ENCODE peak calls at places on chromosome 13, in eight cellular contexts. One of them, this sample, is unnamed.

GRCh38 chr13:27960362-27961226 is 8.5 kb downstream of the CDX2 start:
- DNase-seq in C1 segment of cervical spinal cord: no peak
- DNase-seq in NCI-H748 treated with DMSO at 0.1 percent for 48 hours: peak; percentile 91
- DNase-seq in stomach: peak; percentile 81
- DNase-seq in ascending aorta: no peak
- DNase-seq in GM23248: peak; percentile 55
- DNase-seq in GM12865: peak; percentile 45
- DNase-seq in left lobe of liver: peak; percentile 90
- DNase-seq in this sample: no peak

GRCh38 chr13:113304121-113304520 is 7.1 kb downstream of the LAMP1 start:
- DNase-seq in NCI-H748 treated with DMSO at 0.1 percent for 48 hours: no peak
- DNase-seq in ascending aorta: no peak
- DNase-seq in GM12865: no peak
- DNase-seq in left lobe of liver: no peak
- DNase-seq in GM23248: no peak
- DNase-seq in stomach: no peak
- DNase-seq in C1 segment of cervical spinal cord: no peak
- DNase-seq in this sample: no peak

GRCh38 chr13:98890920-98891319 is 86.9 kb downstream of the DOCK9 start:
- DNase-seq in left lobe of liver: no peak
- DNase-seq in stomach: no peak
- DNase-seq in C1 segment of cervical spinal cord: no peak
- DNase-seq in NCI-H748 treated with DMSO at 0.1 percent for 48 hours: no peak
- DNase-seq in ascending aorta: no peak
- DNase-seq in GM12865: no peak
- DNase-seq in GM23248: no peak
- DNase-seq in this sample: no peak

GRCh38 chr13:65748227-65748626 is 1481.9 kb downstream of the PCDH9 start:
- DNase-seq in GM23248: no peak
- DNase-seq in C1 segment of cervical spinal cord: no peak
- DNase-seq in left lobe of liver: no peak
- DNase-seq in ascending aorta: no peak
- DNase-seq in GM12865: no peak
- DNase-seq in stomach: no peak
- DNase-seq in NCI-H748 treated with DMSO at 0.1 percent for 48 hours: no peak
- DNase-seq in this sample: no peak

GRCh38 chr13:94389544-94390351 is 89.7 kb downstream of the DCT start:
- DNase-seq in NCI-H748 treated with DMSO at 0.1 percent for 48 hours: no peak
- DNase-seq in ascending aorta: no peak
- DNase-seq in left lobe of liver: no peak
- DNase-seq in C1 segment of cervical spinal cord: no peak
- DNase-seq in GM12865: no peak
- DNase-seq in GM23248: peak; percentile 21
- DNase-seq in stomach: no peak
- DNase-seq in this sample: no peak

GRCh38 chr13:100904293-100904976 is 229.8 kb upstream of the TMTC4 start:
- DNase-seq in GM23248: no peak
- DNase-seq in stomach: no peak
- DNase-seq in left lobe of liver: no peak
- DNase-seq in GM12865: no peak
- DNase-seq in ascending aorta: no peak
- DNase-seq in NCI-H748 treated with DMSO at 0.1 percent for 48 hours: no peak
- DNase-seq in C1 segment of cervical spinal cord: no peak
- DNase-seq in this sample: no peak

GRCh38 chr13:44273991-44274810 is 99.4 kb upstream of the SERP2 start:
- DNase-seq in GM12865: peak; percentile 61
- DNase-seq in left lobe of liver: no peak
- DNase-seq in C1 segment of cervical spinal cord: no peak
- DNase-seq in NCI-H748 treated with DMSO at 0.1 percent for 48 hours: no peak
- DNase-seq in stomach: no peak
- DNase-seq in ascending aorta: no peak
- DNase-seq in GM23248: peak; percentile 78
- DNase-seq in this sample: no peak

GRCh38 chr13:20672772-20673171 is 30.7 kb upstream of the IL17D start:
- DNase-seq in stomach: no peak
- DNase-seq in left lobe of liver: no peak
- DNase-seq in ascending aorta: no peak
- DNase-seq in GM23248: peak; percentile 41
- DNase-seq in NCI-H748 treated with DMSO at 0.1 percent for 48 hours: no peak
- DNase-seq in GM12865: no peak
- DNase-seq in C1 segment of cervical spinal cord: no peak
- DNase-seq in this sample: no peak

GRCh38 chr13:52104624-52105023 is 24.2 kb downstream of the NEK5 start:
- DNase-seq in NCI-H748 treated with DMSO at 0.1 percent for 48 hours: no peak
- DNase-seq in left lobe of liver: no peak
- DNase-seq in C1 segment of cervical spinal cord: no peak
- DNase-seq in stomach: no peak
- DNase-seq in GM12865: no peak
- DNase-seq in GM23248: peak; percentile 7
- DNase-seq in ascending aorta: no peak
- DNase-seq in this sample: no peak

GRCh38 chr13:38713046-38713445 is 26.2 kb downstream of the FREM2 start:
- DNase-seq in GM23248: no peak
- DNase-seq in stomach: no peak
- DNase-seq in ascending aorta: no peak
- DNase-seq in C1 segment of cervical spinal cord: no peak
- DNase-seq in NCI-H748 treated with DMSO at 0.1 percent for 48 hours: no peak
- DNase-seq in left lobe of liver: no peak
- DNase-seq in GM12865: no peak
- DNase-seq in this sample: no peak

GRCh38 chr13:101323601-101324000 is 92.7 kb downstream of the NALCN start:
- DNase-seq in GM23248: no peak
- DNase-seq in NCI-H748 treated with DMSO at 0.1 percent for 48 hours: no peak
- DNase-seq in GM12865: no peak
- DNase-seq in C1 segment of cervical spinal cord: no peak
- DNase-seq in stomach: no peak
- DNase-seq in left lobe of liver: no peak
- DNase-seq in ascending aorta: no peak
- DNase-seq in this sample: no peak

GRCh38 chr13:27662738-27663470 is 41.2 kb downstream of the POLR1D start:
- DNase-seq in GM12865: no peak
- DNase-seq in left lobe of liver: no peak
- DNase-seq in C1 segment of cervical spinal cord: no peak
- DNase-seq in NCI-H748 treated with DMSO at 0.1 percent for 48 hours: no peak
- DNase-seq in GM23248: no peak
- DNase-seq in stomach: no peak
- DNase-seq in ascending aorta: no peak
- DNase-seq in this sample: no peak

GRCh38 chr13:62625214-62625613 is 1209.6 kb upstream of the PCDH20 start:
- DNase-seq in stomach: no peak
- DNase-seq in ascending aorta: no peak
- DNase-seq in C1 segment of cervical spinal cord: no peak
- DNase-seq in left lobe of liver: no peak
- DNase-seq in GM12865: no peak
- DNase-seq in GM23248: no peak
- DNase-seq in NCI-H748 treated with DMSO at 0.1 percent for 48 hours: no peak
- DNase-seq in this sample: no peak

GRCh38 chr13:79485014-79485441 is 4.1 kb downstream of the NDFIP2 start:
- DNase-seq in C1 segment of cervical spinal cord: no peak
- DNase-seq in GM23248: peak; percentile 95
- DNase-seq in left lobe of liver: peak; percentile 54
- DNase-seq in ascending aorta: no peak
- DNase-seq in NCI-H748 treated with DMSO at 0.1 percent for 48 hours: no peak
- DNase-seq in GM12865: no peak
- DNase-seq in stomach: peak; percentile 59
- DNase-seq in this sample: no peak

GRCh38 chr13:57630661-57631606 is 610 bp upstream of the PCDH17 start:
- DNase-seq in C1 segment of cervical spinal cord: peak; percentile 87
- DNase-seq in left lobe of liver: no peak
- DNase-seq in ascending aorta: no peak
- DNase-seq in GM12865: no peak
- DNase-seq in stomach: no peak
- DNase-seq in GM23248: peak; percentile 23
- DNase-seq in NCI-H748 treated with DMSO at 0.1 percent for 48 hours: peak; percentile 74
- DNase-seq in this sample: no peak

GRCh38 chr13:45623516-45624090 is 8.1 kb upstream of the ERICH6B start:
- DNase-seq in GM12865: peak; percentile 58
- DNase-seq in stomach: no peak
- DNase-seq in left lobe of liver: no peak
- DNase-seq in C1 segment of cervical spinal cord: no peak
- DNase-seq in NCI-H748 treated with DMSO at 0.1 percent for 48 hours: no peak
- DNase-seq in GM23248: peak; percentile 51
- DNase-seq in ascending aorta: no peak
- DNase-seq in this sample: no peak

GRCh38 chr13:34459856-34460255 is 482.2 kb upstream of the NBEA start:
- DNase-seq in GM23248: no peak
- DNase-seq in NCI-H748 treated with DMSO at 0.1 percent for 48 hours: no peak
- DNase-seq in ascending aorta: no peak
- DNase-seq in GM12865: peak; percentile 0
- DNase-seq in C1 segment of cervical spinal cord: no peak
- DNase-seq in stomach: no peak
- DNase-seq in left lobe of liver: no peak
- DNase-seq in this sample: no peak

GRCh38 chr13:74466015-74466414 is 331.8 kb upstream of the KLF12 start:
- DNase-seq in left lobe of liver: no peak
- DNase-seq in stomach: no peak
- DNase-seq in GM12865: no peak
- DNase-seq in NCI-H748 treated with DMSO at 0.1 percent for 48 hours: no peak
- DNase-seq in ascending aorta: no peak
- DNase-seq in C1 segment of cervical spinal cord: no peak
- DNase-seq in GM23248: no peak
- DNase-seq in this sample: no peak

GRCh38 chr13:28035146-28035782 is 46.8 kb upstream of the URAD start:
- DNase-seq in GM23248: peak; percentile 36
- DNase-seq in C1 segment of cervical spinal cord: no peak
- DNase-seq in left lobe of liver: no peak
- DNase-seq in NCI-H748 treated with DMSO at 0.1 percent for 48 hours: no peak
- DNase-seq in ascending aorta: no peak
- DNase-seq in GM12865: peak; percentile 51
- DNase-seq in stomach: no peak
- DNase-seq in this sample: no peak

GRCh38 chr13:60009300-60010248 is 154.2 kb downstream of the DIAPH3 start:
- DNase-seq in GM23248: no peak
- DNase-seq in ascending aorta: no peak
- DNase-seq in C1 segment of cervical spinal cord: no peak
- DNase-seq in stomach: peak; percentile 82
- DNase-seq in left lobe of liver: no peak
- DNase-seq in NCI-H748 treated with DMSO at 0.1 percent for 48 hours: peak; percentile 92
- DNase-seq in GM12865: no peak
- DNase-seq in this sample: no peak

GRCh38 chr13:50685491-50685890 is 158.0 kb downstream of the DLEU7 start:
- DNase-seq in NCI-H748 treated with DMSO at 0.1 percent for 48 hours: peak; percentile 57
- DNase-seq in GM12865: peak; percentile 40
- DNase-seq in GM23248: peak; percentile 40
- DNase-seq in ascending aorta: no peak
- DNase-seq in C1 segment of cervical spinal cord: peak; percentile 77
- DNase-seq in stomach: peak; percentile 86
- DNase-seq in left lobe of liver: peak; percentile 59
- DNase-seq in this sample: no peak

GRCh38 chr13:48539550-48539949 is 6.7 kb upstream of the RCBTB2 start:
- DNase-seq in GM12865: no peak
- DNase-seq in C1 segment of cervical spinal cord: no peak
- DNase-seq in stomach: no peak
- DNase-seq in GM23248: peak; percentile 47
- DNase-seq in left lobe of liver: no peak
- DNase-seq in NCI-H748 treated with DMSO at 0.1 percent for 48 hours: no peak
- DNase-seq in ascending aorta: no peak
- DNase-seq in this sample: no peak

GRCh38 chr13:98927954-98928927 is 49.6 kb downstream of the DOCK9 start:
- DNase-seq in stomach: no peak
- DNase-seq in C1 segment of cervical spinal cord: no peak
- DNase-seq in GM23248: peak; percentile 95
- DNase-seq in left lobe of liver: no peak
- DNase-seq in NCI-H748 treated with DMSO at 0.1 percent for 48 hours: no peak
- DNase-seq in GM12865: no peak
- DNase-seq in ascending aorta: no peak
- DNase-seq in this sample: no peak

GRCh38 chr13:82654851-82655517 is 1227.3 kb downstream of the SLITRK1 start:
- DNase-seq in left lobe of liver: no peak
- DNase-seq in NCI-H748 treated with DMSO at 0.1 percent for 48 hours: no peak
- DNase-seq in ascending aorta: peak; percentile 43
- DNase-seq in stomach: no peak
- DNase-seq in GM23248: peak; percentile 77
- DNase-seq in GM12865: no peak
- DNase-seq in C1 segment of cervical spinal cord: no peak
- DNase-seq in this sample: peak; percentile 75

GRCh38 chr13:20828540-20829364 is 55.0 kb upstream of the EEF1AKMT1 start:
- DNase-seq in C1 segment of cervical spinal cord: no peak
- DNase-seq in NCI-H748 treated with DMSO at 0.1 percent for 48 hours: peak; percentile 50
- DNase-seq in GM23248: peak; percentile 81
- DNase-seq in left lobe of liver: no peak
- DNase-seq in stomach: no peak
- DNase-seq in ascending aorta: no peak
- DNase-seq in GM12865: peak; percentile 69
- DNase-seq in this sample: no peak

GRCh38 chr13:20128459-20128927 is 32.4 kb downstream of the GJA3 start:
- DNase-seq in GM12865: peak; percentile 12
- DNase-seq in GM23248: no peak
- DNase-seq in stomach: peak; percentile 48
- DNase-seq in NCI-H748 treated with DMSO at 0.1 percent for 48 hours: no peak
- DNase-seq in C1 segment of cervical spinal cord: no peak
- DNase-seq in ascending aorta: no peak
- DNase-seq in left lobe of liver: peak; percentile 66
- DNase-seq in this sample: no peak